ENCODE peak calls at places on chromosomes 1 and 21, in four cellular contexts. O is fibroblast of lung, H is neural progenitor cell, U is HepG2. Z is an unnamed sample. For H3K79me2 and H3K4me1, the result is how much of the 10 kb centered on the place peaks cover.

GRCh38 chr1:201468844-201469644 is at the start of gene PHLDA3:
- DNase-seq in O (peak), H (peak), U (peak), Z (peak)

GRCh38 chr1:99849413-99849743 is 783 bp upstream of the AGL start:
- DNase-seq in O (peak), H (no peak), U (peak), Z (no peak)

GRCh38 chr1:208029381-208030319 is 118.7 kb upstream of the CD34 start:
- DNase-seq in O (peak), H (no peak), U (no peak), Z (peak)

GRCh38 chr1:15064217-15064929 is 89.2 kb upstream of the TMEM51 start:
- DNase-seq in O (no peak), H (no peak), U (no peak), Z (peak)

GRCh38 chr1:110152133-110152785 is 2.0 kb downstream of the SLC6A17 start:
- DNase-seq in O (no peak), H (no peak), U (peak), Z (peak)

GRCh38 chr1:216721878-216722277 is 1.4 kb downstream of the ESRRG start:
- DNase-seq in O (no peak), H (no peak), U (no peak), Z (no peak)

GRCh38 chr1:20290624-20291597 is at the start of gene VWA5B1:
- DNase-seq in O (no peak), H (peak), U (no peak), Z (no peak)

GRCh38 chr21:16248705-16249104 is 518.9 kb downstream of the USP25 start:
- DNase-seq in O (no peak), H (no peak), U (no peak), Z (peak)

GRCh38 chr1:64494659-64495058 is 24.7 kb downstream of the CACHD1 start:
- DNase-seq in O (no peak), H (no peak), U (no peak), Z (no peak)

GRCh38 chr21:42616366-42617340 is 36.8 kb upstream of the PDE9A start:
- DNase-seq in O (no peak), H (no peak), U (no peak), Z (no peak)

GRCh38 chr1:21216835-21217811 is 40.4 kb upstream of the EIF4G3 start:
- DNase-seq in O (peak), H (peak), U (peak), Z (peak)

GRCh38 chr1:33275200-33275599 is 18.9 kb downstream of the ZNF362 start:
- DNase-seq in O (no peak), H (no peak), U (no peak), Z (peak)

GRCh38 chr1:65316233-65316632 is 6.9 kb downstream of the DNAJC6 start:
- DNase-seq in O (no peak), H (no peak), U (no peak), Z (no peak)

GRCh38 chr1:65813956-65814355 is 21.3 kb downstream of the PDE4B start:
- DNase-seq in O (peak), H (no peak), U (no peak), Z (no peak)

GRCh38 chr1:212700892-212701819 is 1.5 kb upstream of the BATF3 start:
- DNase-seq in O (peak), H (peak), U (no peak), Z (peak)

GRCh38 chr1:175881571-175881970 is 138.2 kb upstream of the TNR start:
- DNase-seq in O (no peak), H (no peak), U (no peak), Z (no peak)

GRCh38 chr1:182704677-182705076 is 20.3 kb upstream of the RGS8 start:
- DNase-seq in O (no peak), H (no peak), U (no peak), Z (no peak)

GRCh38 chr1:182709855-182710254 is 25.5 kb upstream of the RGS8 start:
- DNase-seq in O (no peak), H (no peak), U (no peak), Z (no peak)

GRCh38 chr1:182709225-182709764 is 24.9 kb upstream of the RGS8 start:
- DNase-seq in O (no peak), H (no peak), U (no peak), Z (no peak)

GRCh38 chr1:182703539-182703938 is 19.2 kb upstream of the RGS8 start:
- DNase-seq in O (no peak), H (no peak), U (no peak), Z (no peak)

DNA sequence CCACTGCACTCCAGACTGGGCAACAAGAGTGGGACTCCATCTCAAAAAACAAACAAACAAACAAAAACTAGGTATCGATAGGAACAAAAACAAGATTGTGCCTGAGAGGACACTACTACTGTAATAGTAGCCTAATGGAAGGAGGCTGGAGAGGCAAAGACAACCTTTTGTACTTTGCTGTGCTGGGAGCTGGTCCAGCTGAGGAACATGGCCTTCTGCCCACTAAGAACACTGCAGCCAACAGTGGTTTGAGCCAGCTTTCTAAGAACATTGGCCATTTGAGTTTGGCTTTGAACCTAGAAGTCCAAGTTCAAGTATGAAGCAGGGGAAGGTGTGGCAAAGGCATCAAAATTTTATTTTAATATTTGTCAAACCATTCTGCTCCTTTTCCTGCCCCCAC is 22.7 kb upstream of the RGS8 start:
- DNase-seq in O (no peak), H (no peak), U (no peak), Z (no peak)
- H3K79me2 ChIP-seq in O (under half), H (under half), U (under half), Z (under half)

GRCh38 chr1:59029768-59030167 is 245.9 kb upstream of the JUN start:
- DNase-seq in O (no peak), H (no peak), U (no peak), Z (no peak)
- H3K4me1 ChIP-seq in O (under half), H (under half), U (under half), Z (under half)

GRCh38 chr1:8817413-8818324 is at the start of gene RERE:
- DNase-seq in O (peak), H (peak), U (peak), Z (peak)
- TF ChIP-seq CTCF in O (no peak), H (no peak), U (peak), Z (no peak)

GRCh38 chr1:31422505-31423319 is 9.7 kb downstream of the SERINC2 start:
- DNase-seq in O (peak), H (peak), U (peak), Z (peak)
- H3K79me2 ChIP-seq in O (under half), H (under half), U (under half), Z (half or more)